ENCODE peak calls at places on chromosomes 3 and 15, in five cellular contexts. I, C, K, L and M are unnamed samples.

GRCh38 chr3:1462916-1463315 is 370.1 kb downstream of the CNTN6 start:
- DNase-seq in I (no peak), L (no peak), K (no peak), C (no peak), M (no peak)

GRCh38 chr15:47293763-47294162 is 423.5 kb upstream of the SEMA6D start:
- DNase-seq in L (peak), C (no peak), K (peak), I (peak), M (peak)

GRCh38 chr3:137792633-137793271 is 28.6 kb downstream of the SOX14 start:
- DNase-seq in K (peak), C (peak), L (no peak), I (no peak), M (peak)

GRCh38 chr15:97915261-97915660 is 45.2 kb upstream of the ARRDC4 start:
- DNase-seq in C (no peak), K (no peak), I (no peak), L (no peak), M (no peak)

GRCh38 chr3:15860014-15860934 is 62.5 kb upstream of the ANKRD28 start:
- DNase-seq in C (peak), L (peak), I (peak), K (peak), M (peak)

GRCh38 chr3:43998841-43999805 is 242.6 kb upstream of the TOPAZ1 start:
- DNase-seq in C (peak), L (no peak), I (no peak), K (peak), M (peak)

GRCh38 chr3:73259841-73260240 is 198.4 kb downstream of the EBLN2 start:
- DNase-seq in C (no peak), I (no peak), L (no peak), K (no peak), M (no peak)

GRCh38 chr3:127676456-127676855 is 3.7 kb downstream of the ABTB1 start:
- DNase-seq in K (no peak), C (peak), L (no peak), I (no peak), M (no peak)

GRCh38 chr15:20295238-20295811 is 246.3 kb downstream of the GOLGA6L6 start:
- DNase-seq in L (peak), K (no peak), I (no peak), C (no peak), M (no peak)

GRCh38 chr15:35698978-35699377 is 153.0 kb upstream of the DPH6 start:
- DNase-seq in C (no peak), I (no peak), L (no peak), K (no peak), M (no peak)

GRCh38 chr3:24374801-24375200 is 119.8 kb downstream of the THRB start:
- DNase-seq in K (no peak), C (no peak), I (no peak), L (no peak), M (no peak)

GRCh38 chr3:24375947-24376384 is 118.7 kb downstream of the THRB start:
- DNase-seq in L (no peak), I (peak), C (no peak), K (no peak), M (no peak)

GRCh38 chr3:24378313-24378712 is 116.3 kb downstream of the THRB start:
- DNase-seq in K (no peak), L (no peak), C (no peak), I (no peak), M (no peak)

GRCh38 chr3:24379936-24380335 is 114.7 kb downstream of the THRB start:
- DNase-seq in K (no peak), C (no peak), I (no peak), L (no peak), M (no peak)

GRCh38 chr3:24377218-24377993 is 117.2 kb downstream of the THRB start:
- DNase-seq in K (no peak), I (no peak), C (no peak), L (no peak), M (no peak)
- H3K27ac ChIP-seq in K (no peak), I (no peak), C (no peak), L (no peak), M (no peak)

DNA sequence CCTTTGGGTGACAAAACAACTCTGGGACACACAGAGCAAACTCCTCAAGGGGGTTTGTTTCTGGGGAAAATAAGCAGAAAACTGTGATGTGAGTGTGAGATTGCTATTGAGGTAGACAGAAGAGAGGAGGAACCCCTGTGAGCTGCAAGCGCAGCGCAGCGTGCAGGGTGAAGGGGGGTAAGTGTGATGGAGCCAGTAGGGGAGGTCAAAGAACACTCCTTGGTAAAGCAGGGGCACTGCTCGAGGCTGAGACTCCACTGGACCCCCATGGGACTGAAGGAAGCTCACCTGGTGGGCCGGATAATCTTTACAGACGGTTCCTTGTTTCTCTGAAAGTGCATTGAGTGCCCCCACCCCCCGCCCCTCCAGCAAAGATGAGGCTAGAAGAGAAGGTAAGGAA is 7.5 kb downstream of the INAFM2 start:
- DNase-seq in C (no peak), K (no peak), L (no peak), I (no peak), M (no peak)
- H3K27ac ChIP-seq in C (no peak), K (peak), L (peak), I (no peak), M (no peak)

DNA sequence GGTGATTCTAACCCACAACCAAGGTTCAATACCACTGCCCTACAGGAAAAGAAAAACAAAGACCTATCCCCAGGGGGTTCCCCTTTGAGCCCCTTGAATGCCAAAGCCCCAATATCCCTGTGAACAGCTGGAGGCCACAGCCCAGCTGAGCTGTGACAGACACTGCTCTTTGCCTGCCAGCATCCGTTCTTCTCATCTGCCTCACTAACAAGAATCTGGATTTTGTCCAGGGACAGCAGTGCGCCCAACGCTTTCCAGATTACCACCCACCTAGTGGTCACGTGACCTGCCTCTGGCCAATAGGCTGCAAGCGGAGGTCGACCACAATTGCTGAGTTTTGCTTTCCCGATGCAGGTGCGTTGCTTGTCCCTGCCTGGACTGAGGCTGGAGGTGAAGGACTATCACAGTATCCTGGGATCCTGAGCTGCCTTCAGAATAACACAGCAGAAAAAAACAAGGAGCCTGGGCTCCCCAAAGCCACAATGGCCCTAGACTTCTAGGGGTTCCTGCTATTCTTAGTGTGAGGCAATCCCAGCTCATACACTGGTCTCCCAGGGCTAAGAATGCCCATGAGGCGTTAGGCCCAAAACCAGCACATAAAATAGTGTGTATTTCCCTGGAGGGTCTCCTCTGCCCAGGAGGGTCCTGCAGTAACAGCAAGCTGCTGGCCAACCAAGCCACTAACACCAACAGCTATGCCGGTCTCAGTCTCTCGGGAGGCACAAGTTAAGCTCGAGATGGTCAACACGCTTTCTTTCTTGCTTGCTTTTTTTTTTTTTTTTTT is 13.8 kb downstream of the BDH1 start:
- DNase-seq in C (peak), K (no peak), I (no peak), L (no peak), M (peak)
- H3K27ac ChIP-seq in C (no peak), K (no peak), I (no peak), L (peak), M (no peak)

DNA sequence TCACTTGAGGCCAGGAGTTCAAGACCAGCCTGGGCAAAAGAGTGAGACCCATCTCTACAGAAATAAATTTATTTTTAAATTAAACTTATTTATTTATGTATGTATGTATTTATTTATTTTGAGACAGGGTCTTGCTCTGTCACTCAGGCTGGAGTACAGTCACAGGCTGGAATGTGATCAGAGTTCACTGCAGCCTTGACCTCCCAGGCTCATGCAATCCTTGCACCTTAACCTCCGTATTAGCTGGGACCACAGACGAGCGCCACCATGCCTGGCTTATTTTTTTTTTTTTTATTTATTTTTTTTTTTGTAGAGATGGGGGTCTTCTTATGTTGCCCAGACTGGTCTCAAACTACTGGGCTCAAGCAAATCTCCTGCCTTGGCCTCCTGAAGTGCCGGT is 135.2 kb upstream of the HES1 start:
- DNase-seq in I (no peak), L (no peak), C (no peak), K (no peak), M (no peak)
- H3K27ac ChIP-seq in I (no peak), L (no peak), C (no peak), K (no peak), M (no peak)